ENCODE peak calls at places on chromosomes 11 and 22, in ten cellular contexts. I is KG1; D is small intestine; R is HTR-8/SVneo; U is central memory CD4-positive, alpha-beta T cell; C is stimulated activated naive CD8-positive, alpha-beta T cell treated with anti-CD3 and anti-CD28 coated beads, Interleukin-15, Interleukin-2, amounts not matched to agents 100 U/mL and 50 U/mL, for 24 hours; A is Calu3; B is choroid plexus epithelial cell; Y is SK-MEL-5; P is COLO829. J is an unnamed sample.

GRCh38 chr11:61645179-61645868 is 34.9 kb upstream of the DAGLA start:
- DNase-seq in B (no peak), P (no peak), U (no peak), D (no peak), I (no peak), R (no peak), A (no peak), C (no peak), Y (no peak), J (no peak)

GRCh38 chr11:2998073-2998850 is 6.1 kb upstream of the NAP1L4 start:
- DNase-seq in I (no peak), R (no peak), D (peak), Y (no peak), A (no peak), P (no peak), U (no peak), C (no peak), B (no peak), J (no peak)

GRCh38 chr22:37675930-37676571 is 615 bp downstream of the LGALS1 start:
- DNase-seq in R (no peak), B (peak), I (no peak), A (peak), D (no peak), C (peak), U (no peak), P (no peak), Y (no peak), J (no peak)

GRCh38 chr11:63762662-63763505 is 5.7 kb downstream of the ZFTA start:
- DNase-seq in R (no peak), U (no peak), B (no peak), A (no peak), C (no peak), D (peak), Y (no peak), P (no peak), I (no peak), J (no peak)

GRCh38 chr11:41498726-41499125 is 39.3 kb upstream of the LRRC4C start:
- DNase-seq in D (no peak), B (peak), U (no peak), Y (peak), P (no peak), A (no peak), C (no peak), R (no peak), I (no peak), J (no peak)

GRCh38 chr22:38222797-38223119 is 21.0 kb downstream of the MAFF start:
- DNase-seq in U (no peak), A (peak), P (no peak), B (no peak), Y (no peak), D (no peak), R (no peak), I (no peak), C (no peak), J (no peak)

GRCh38 chr11:2516276-2517015 is 71.6 kb downstream of the KCNQ1 start:
- DNase-seq in Y (no peak), C (no peak), I (no peak), D (no peak), P (no peak), A (no peak), B (no peak), R (no peak), U (no peak), J (no peak)

GRCh38 chr22:50016988-50017700 is 4.6 kb upstream of the IL17REL start:
- DNase-seq in Y (no peak), A (peak), D (no peak), R (peak), C (peak), B (no peak), I (no peak), U (peak), P (no peak), J (no peak)

GRCh38 chr11:33344611-33345010 is 87.4 kb downstream of the HIPK3 start:
- DNase-seq in Y (peak), A (no peak), B (peak), U (no peak), P (no peak), R (no peak), I (no peak), D (no peak), C (no peak), J (no peak)

GRCh38 chr11:432501-433100 is 9.2 kb downstream of the ANO9 start:
- DNase-seq in Y (no peak), D (no peak), P (no peak), B (no peak), R (no peak), A (no peak), I (no peak), U (no peak), C (no peak), J (no peak)

GRCh38 chr11:72814139-72814830 is at the start of gene ATG16L2:
- DNase-seq in D (peak), B (peak), I (peak), U (peak), Y (peak), A (peak), R (peak), P (peak), C (peak), J (peak)

GRCh38 chr22:42066937-42067336 is 3.7 kb downstream of the NAGA start:
- DNase-seq in U (no peak), P (no peak), I (no peak), D (no peak), R (no peak), A (no peak), C (no peak), Y (no peak), B (no peak), J (no peak)

GRCh38 chr11:57758174-57758573 is 3.4 kb upstream of the CTNND1 start:
- DNase-seq in A (no peak), B (no peak), Y (no peak), U (no peak), I (no peak), D (no peak), C (no peak), R (no peak), P (no peak), J (no peak)

GRCh38 chr11:125513705-125514265 is 17.7 kb upstream of the FEZ1 start:
- DNase-seq in P (no peak), D (no peak), Y (no peak), B (no peak), U (no peak), I (no peak), C (no peak), A (no peak), R (no peak), J (no peak)

GRCh38 chr11:77377734-77378133 is 76.2 kb upstream of the GDPD4 start:
- DNase-seq in Y (no peak), I (no peak), U (no peak), P (no peak), R (no peak), A (no peak), D (no peak), C (no peak), B (no peak), J (no peak)

GRCh38 chr22:19723990-19724827 is 870 bp downstream of the GP1BB start:
- DNase-seq in A (peak), B (peak), I (no peak), Y (peak), C (peak), U (no peak), D (no peak), P (no peak), R (no peak), J (no peak)

J was measured in foreskin melanocyte.